ENCODE peak calls at places on chromosomes 2 and 18, in six cellular contexts. P, D, A, S, V and Z are unnamed samples.

GRCh38 chr18:36762074-36762473 is 66.7 kb downstream of the TPGS2 start:
- DNase-seq in P (no peak), D (no peak), A (no peak), S (no peak), V (no peak), Z (no peak)

GRCh38 chr2:70686577-70687460 is 81.2 kb downstream of the ADD2 start:
- DNase-seq in P (no peak), D (peak), A (peak), S (peak), V (peak), Z (peak)

GRCh38 chr2:127864877-127865276 is 6.9 kb upstream of the POLR2D start:
- DNase-seq in P (no peak), D (no peak), A (peak), S (no peak), V (peak), Z (no peak)

GRCh38 chr2:138670734-138671133 is 109.5 kb downstream of the NXPH2 start:
- DNase-seq in P (no peak), D (no peak), A (no peak), S (no peak), V (no peak), Z (no peak)

GRCh38 chr2:206804326-206804725 is 38.9 kb downstream of the FASTKD2 start:
- DNase-seq in P (no peak), D (no peak), A (no peak), S (no peak), V (peak), Z (no peak)

GRCh38 chr18:848062-848795 is 36.2 kb upstream of the YES1 start:
- DNase-seq in P (no peak), D (no peak), A (peak), S (no peak), V (no peak), Z (no peak)

GRCh38 chr18:79151191-79151590 is 82.0 kb downstream of the ATP9B start:
- DNase-seq in P (no peak), D (no peak), A (no peak), S (no peak), V (no peak), Z (no peak)

GRCh38 chr2:62347563-62348270 is 151.8 kb downstream of the B3GNT2 start:
- DNase-seq in P (no peak), D (no peak), A (no peak), S (no peak), V (no peak), Z (no peak)

GRCh38 chr2:53632714-53633113 is 134.9 kb upstream of the CHAC2 start:
- DNase-seq in P (no peak), D (no peak), A (no peak), S (no peak), V (no peak), Z (peak)

GRCh38 chr18:77165489-77166415 is 33.2 kb upstream of the MBP start:
- DNase-seq in P (no peak), D (no peak), A (no peak), S (no peak), V (no peak), Z (no peak)

GRCh38 chr2:96423281-96423680 is 81.9 kb downstream of the NEURL3 start:
- DNase-seq in P (no peak), D (no peak), A (no peak), S (no peak), V (no peak), Z (peak)

DNA sequence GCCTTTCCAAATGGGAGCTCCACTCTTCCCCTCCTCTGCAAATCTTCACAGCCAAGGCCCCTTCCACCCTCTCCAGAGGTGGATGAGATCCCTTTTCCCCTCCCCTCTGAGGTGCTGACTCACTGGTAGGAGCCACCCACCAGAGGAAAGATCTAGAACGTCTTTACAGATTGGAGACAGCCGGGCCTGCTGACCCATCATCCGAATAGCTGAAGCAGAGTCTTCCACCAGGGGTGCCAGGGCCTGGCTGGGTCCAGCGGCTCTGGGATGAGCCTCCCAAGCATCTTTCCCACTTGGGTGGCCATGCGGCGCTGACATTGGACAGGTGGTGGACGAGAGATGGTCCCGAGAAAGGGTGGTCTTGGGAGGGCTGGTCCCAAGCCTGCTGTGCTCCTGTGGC is 9.0 kb downstream of the ERFE start:
- DNase-seq in P (no peak), D (no peak), A (no peak), S (no peak), V (no peak), Z (no peak)
- H3K27ac ChIP-seq in P (no peak), D (no peak), A (no peak), S (no peak), V (no peak), Z (no peak)

GRCh38 chr2:47568164-47568861 is 165.4 kb downstream of the MSH2 start:
- DNase-seq in P (no peak), D (no peak), A (no peak), S (no peak), V (no peak), Z (no peak)

GRCh38 chr2:47564129-47564528 is 161.2 kb downstream of the MSH2 start:
- DNase-seq in P (no peak), D (no peak), A (no peak), S (no peak), V (no peak), Z (no peak)

GRCh38 chr2:47566207-47566858 is 163.4 kb downstream of the MSH2 start:
- DNase-seq in P (no peak), D (no peak), A (no peak), S (no peak), V (no peak), Z (no peak)

GRCh38 chr2:47572136-47572535 is 169.2 kb downstream of the MSH2 start:
- DNase-seq in P (no peak), D (no peak), A (no peak), S (no peak), V (no peak), Z (no peak)

GRCh38 chr2:47569658-47570398 is 166.9 kb downstream of the MSH2 start:
- DNase-seq in P (no peak), D (no peak), A (peak), S (peak), V (peak), Z (no peak)
- H2AFZ ChIP-seq in P (no peak), D (no peak), A (no peak), S (peak), V (peak), Z (no peak)

GRCh38 chr2:238444242-238444641 is 17.5 kb downstream of the ASB1 start:
- DNase-seq in P (no peak), D (no peak), A (no peak), S (no peak), V (no peak), Z (no peak)

GRCh38 chr2:238446371-238446770 is 19.6 kb downstream of the ASB1 start:
- DNase-seq in P (no peak), D (no peak), A (no peak), S (no peak), V (no peak), Z (no peak)

GRCh38 chr2:238449241-238449640 is 22.5 kb downstream of the ASB1 start:
- DNase-seq in P (no peak), D (no peak), A (no peak), S (no peak), V (no peak), Z (no peak)

GRCh38 chr2:238448031-238448955 is 21.6 kb downstream of the ASB1 start:
- DNase-seq in P (no peak), D (no peak), A (no peak), S (no peak), V (no peak), Z (no peak)

DNA sequence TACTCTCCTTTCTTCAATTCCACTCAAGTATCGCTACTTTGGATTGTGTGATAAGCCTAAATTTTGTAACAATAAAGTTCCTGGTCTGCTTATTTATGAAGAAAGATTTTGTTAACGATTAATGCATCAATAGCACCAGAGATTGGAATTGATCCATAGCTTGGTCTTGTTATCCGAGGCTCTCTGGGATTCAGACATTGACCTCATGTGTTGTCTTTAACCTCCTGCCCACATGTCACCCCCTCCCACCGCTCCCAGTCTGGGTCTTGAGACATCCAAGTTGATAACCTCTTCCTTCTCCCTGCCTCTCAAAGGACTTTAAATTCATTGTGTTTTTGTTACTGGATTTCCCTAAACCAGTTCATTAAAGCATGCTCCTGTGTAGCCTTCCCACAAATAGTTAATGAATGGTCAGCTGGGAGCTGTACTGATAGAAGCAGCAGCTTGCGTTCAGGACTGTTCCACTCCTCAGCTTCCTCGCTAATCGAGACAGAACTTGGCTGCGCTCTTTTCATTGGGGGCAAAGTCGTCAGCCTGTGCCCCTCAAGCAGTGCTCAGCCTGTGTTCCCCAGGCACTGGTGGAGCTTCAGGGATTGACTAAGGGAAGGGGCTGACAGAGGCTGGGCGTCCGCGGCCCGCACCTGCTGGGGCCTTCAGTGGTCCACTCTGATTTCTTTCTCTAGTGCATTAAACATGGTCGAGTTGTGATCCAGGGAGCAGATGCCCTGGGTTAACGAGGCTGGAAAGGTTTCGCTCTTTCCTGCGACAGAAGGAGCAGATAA is 18.9 kb downstream of the ASB1 start:
- DNase-seq in P (no peak), D (no peak), A (no peak), S (no peak), V (no peak), Z (no peak)
- TF ChIP-seq CTCF in P (no peak), D (no peak), A (no peak), S (no peak), V (no peak), Z (no peak)

GRCh38 chr2:142716463-142717242 is 160.8 kb upstream of the KYNU start:
- DNase-seq in P (peak), D (no peak), A (no peak), S (peak), V (peak), Z (no peak)
- H3K27ac ChIP-seq in P (no peak), D (no peak), A (no peak), S (no peak), V (no peak), Z (no peak)

DNA sequence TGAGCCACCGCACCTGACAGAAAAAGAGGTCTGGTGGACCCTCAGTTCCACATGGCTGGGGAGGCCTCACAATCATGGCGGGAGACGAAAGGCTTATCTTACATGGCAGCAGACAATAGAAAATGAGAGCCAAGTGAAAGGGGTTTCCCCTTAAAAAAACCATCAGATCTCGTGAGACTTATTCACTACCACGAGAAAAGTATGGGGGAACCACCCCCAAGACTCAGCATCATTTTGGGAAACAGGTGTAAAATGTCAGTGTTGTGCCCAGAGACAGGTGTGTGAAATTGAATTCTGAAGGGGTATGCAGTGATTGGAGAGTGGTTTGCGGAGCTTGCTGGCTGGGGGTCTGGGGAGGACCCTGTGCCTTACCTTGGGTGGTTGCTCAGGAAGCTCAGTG is 4.6 kb upstream of the D2HGDH start:
- DNase-seq in P (no peak), D (no peak), A (no peak), S (no peak), V (no peak), Z (no peak)
- H2AFZ ChIP-seq in P (no peak), D (no peak), A (no peak), S (no peak), V (no peak), Z (no peak)

DNA sequence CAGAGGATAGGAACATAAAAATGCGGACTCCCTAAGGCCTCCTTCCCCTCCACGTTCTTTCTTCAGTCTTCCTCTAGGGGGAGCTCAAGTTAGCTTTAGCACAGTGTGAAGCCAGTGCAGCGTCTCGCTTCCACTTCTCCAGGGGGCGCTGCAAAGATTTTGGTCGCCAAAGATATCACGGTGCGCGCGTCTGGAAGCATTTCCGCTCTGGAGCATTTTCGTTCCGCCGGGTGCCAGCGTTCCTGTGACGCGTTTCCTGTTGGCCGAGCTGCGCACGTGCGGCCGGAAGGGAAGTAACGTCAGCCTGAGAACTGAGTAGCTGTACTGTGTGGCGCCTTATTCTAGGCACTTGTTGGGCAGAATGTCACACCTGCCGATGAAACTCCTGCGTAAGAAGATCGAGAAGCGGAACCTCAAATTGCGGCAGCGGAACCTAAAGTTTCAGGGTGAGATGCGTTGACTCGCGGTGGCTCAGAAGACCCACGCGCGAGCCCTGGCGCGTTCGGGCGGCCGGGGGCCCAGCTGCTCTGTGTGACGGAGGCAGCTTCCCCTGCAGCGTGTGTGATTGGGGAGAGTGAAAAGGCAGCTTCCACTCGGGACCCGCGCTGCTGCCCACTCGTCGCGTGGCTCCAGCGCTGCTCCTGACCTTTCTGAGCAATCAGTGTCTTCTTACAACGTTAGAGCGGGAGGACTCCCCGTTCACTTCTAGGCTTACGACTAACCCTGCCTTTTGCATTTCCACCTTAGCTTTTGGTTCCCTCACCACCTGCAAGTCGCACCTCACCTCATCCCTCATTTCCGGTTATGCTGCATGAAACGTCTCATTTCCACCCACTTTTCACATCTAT is at the start of gene DDX18:
- DNase-seq in P (peak), D (peak), A (peak), S (peak), V (peak), Z (peak)
- TF ChIP-seq CTCF in P (peak), D (peak), A (peak), S (peak), V (peak), Z (peak)

GRCh38 chr2:219294356-219295351 is 14.5 kb downstream of the PTPRN start:
- DNase-seq in P (peak), D (peak), A (peak), S (peak), V (peak), Z (peak)
- H3K27ac ChIP-seq in P (no peak), D (no peak), A (peak), S (no peak), V (no peak), Z (no peak)